ENCODE peak calls at places on chromosome 13, in four cellular contexts. S is neural progenitor cell, D is uterus, T is fibroblast of mammary gland. C is an unnamed sample.

GRCh38 chr13:30341815-30342570 is 34.6 kb upstream of the KATNAL1 start:
- DNase-seq in S (no peak), T (peak; percentile 95), D (peak; percentile 90), C (peak; percentile 85)

GRCh38 chr13:73533111-73533510 is 474.3 kb downstream of the KLF5 start:
- DNase-seq in D (no peak), S (no peak), T (no peak), C (no peak)

GRCh38 chr13:104256701-104257100 is 1190.5 kb upstream of the SLC10A2 start:
- DNase-seq in T (no peak), S (no peak), D (no peak), C (no peak)

GRCh38 chr13:67223024-67223423 is 7.1 kb downstream of the PCDH9 start:
- DNase-seq in S (no peak), T (peak; percentile 69), D (no peak), C (no peak)

GRCh38 chr13:101514695-101515275 is 62.3 kb downstream of the ITGBL1 start:
- DNase-seq in T (peak; percentile 80), S (peak; percentile 62), D (no peak), C (no peak)

GRCh38 chr13:74061939-74062595 is 72.1 kb downstream of the KLF12 start:
- DNase-seq in S (no peak), T (peak; percentile 63), D (peak; percentile 20), C (no peak)

GRCh38 chr13:49436890-49437289 is 7.0 kb downstream of the CAB39L start:
- DNase-seq in S (no peak), D (peak; percentile 48), T (peak; percentile 79), C (no peak)

GRCh38 chr13:113881614-113882265 is 17.9 kb upstream of the GAS6 start:
- DNase-seq in T (no peak), D (no peak), S (no peak), C (no peak)

GRCh38 chr13:47397739-47398138 is 500.9 kb upstream of the HTR2A start:
- DNase-seq in D (no peak), T (peak; percentile 63), S (no peak), C (no peak)

GRCh38 chr13:57123660-57124059 is 17.1 kb upstream of the PRR20A start:
- DNase-seq in T (no peak), S (no peak), D (no peak), C (no peak)

GRCh38 chr13:77781804-77782203 is 84.3 kb downstream of the SLAIN1 start:
- DNase-seq in T (no peak), S (no peak), D (no peak), C (no peak)

GRCh38 chr13:23701646-23702045 is 131.4 kb downstream of the TNFRSF19 start:
- DNase-seq in S (no peak), D (peak; percentile 90), T (peak; percentile 99), C (peak; percentile 90)

GRCh38 chr13:73681779-73682178 is 452.4 kb downstream of the KLF12 start:
- DNase-seq in T (no peak), S (no peak), D (no peak), C (no peak)

GRCh38 chr13:79060216-79060615 is 345.8 kb downstream of the RBM26 start:
- DNase-seq in D (no peak), T (no peak), S (no peak), C (no peak)

GRCh38 chr13:60001892-60002291 is 161.8 kb downstream of the DIAPH3 start:
- DNase-seq in D (no peak), T (peak; percentile 26), S (no peak), C (no peak)

GRCh38 chr13:51614350-51614786 is 30.1 kb downstream of the WDFY2 start:
- DNase-seq in T (peak; percentile 35), S (no peak), D (no peak), C (no peak)

GRCh38 chr13:30698488-30699005 is 36.8 kb upstream of the ALOX5AP start:
- DNase-seq in T (no peak), D (no peak), S (no peak), C (peak; percentile 52)

GRCh38 chr13:73983109-73983508 is 151.1 kb downstream of the KLF12 start:
- DNase-seq in T (no peak), D (no peak), S (no peak), C (no peak)

GRCh38 chr13:46354143-46355087 is 32.6 kb downstream of the RUBCNL start:
- DNase-seq in D (no peak), T (peak; percentile 97), S (no peak), C (no peak)

GRCh38 chr13:103539265-103539664 is 473.0 kb upstream of the SLC10A2 start:
- DNase-seq in D (no peak), T (no peak), S (peak; percentile 78), C (no peak)

GRCh38 chr13:71316964-71317363 is 550.0 kb downstream of the DACH1 start:
- DNase-seq in S (no peak), T (no peak), D (no peak), C (no peak)

DNA sequence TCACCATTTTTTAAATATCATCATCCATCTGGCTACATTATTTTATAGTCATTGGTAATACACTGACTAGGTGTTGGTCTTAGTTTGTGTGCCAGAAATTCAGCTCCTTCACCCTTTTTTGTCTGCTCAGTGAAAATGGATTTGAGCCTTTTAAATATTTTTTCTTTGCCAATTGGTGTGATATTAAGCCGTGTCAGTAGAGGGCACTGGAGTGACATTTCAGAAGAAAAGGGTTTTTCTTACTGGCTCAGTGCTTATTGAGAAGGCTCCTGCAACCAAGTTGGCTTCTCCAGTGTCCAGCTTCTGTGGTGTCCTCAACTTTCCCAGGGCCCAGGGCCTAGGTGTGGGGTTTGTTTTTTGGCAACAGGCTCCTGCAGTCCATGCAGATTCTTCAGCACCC is 546.6 kb downstream of the DACH1 start:
- DNase-seq in D (no peak), T (peak; percentile 4), S (peak; percentile 34), C (no peak)
- TF ChIP-seq CTCF in D (no peak), T (peak; percentile 14), S (peak; percentile 58), C (no peak)

GRCh38 chr13:34357435-34358232 is 539.7 kb downstream of the RFC3 start:
- DNase-seq in D (no peak), S (peak; percentile 3), T (peak; percentile 73), C (no peak)
- TF ChIP-seq CTCF in D (no peak), S (no peak), T (no peak), C (no peak)

DNA sequence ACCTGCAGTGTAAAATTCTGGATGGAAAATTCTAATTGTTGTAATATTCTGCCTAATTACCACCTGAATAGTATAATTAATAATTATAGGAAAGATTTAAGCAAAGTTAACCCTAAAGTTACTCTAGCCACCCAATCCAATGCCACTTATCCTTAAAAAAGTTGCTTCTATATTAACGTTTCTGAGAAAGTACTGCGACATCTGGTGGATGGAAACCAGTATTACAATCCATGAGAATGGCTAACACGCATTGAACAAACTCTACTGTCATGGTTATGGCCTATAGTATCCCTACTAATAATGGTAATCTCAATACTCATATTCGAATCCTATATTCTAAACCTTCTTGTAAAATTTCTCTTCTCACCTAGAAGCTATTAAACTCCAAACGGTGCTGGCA is 1551.8 kb downstream of the SLITRK1 start:
- DNase-seq in S (no peak), D (no peak), T (peak; percentile 21), C (no peak)
- TF ChIP-seq CTCF in S (peak; percentile 61), D (no peak), T (peak; percentile 52), C (no peak)

GRCh38 chr13:19153782-19154450 is 27.7 kb downstream of the TUBA3C start:
- DNase-seq in T (no peak), D (no peak), S (no peak), C (no peak)
- TF ChIP-seq CTCF in T (no peak), D (no peak), S (no peak), C (no peak)

GRCh38 chr13:36346222-36347083 is at the start of gene SPART:
- DNase-seq in D (peak; percentile 96), T (peak; percentile 90), S (peak; percentile 91), C (peak; percentile 94)
- TF ChIP-seq CTCF in D (peak; percentile 97), T (peak; percentile 90), S (peak; percentile 95), C (peak; percentile 84)

DNA sequence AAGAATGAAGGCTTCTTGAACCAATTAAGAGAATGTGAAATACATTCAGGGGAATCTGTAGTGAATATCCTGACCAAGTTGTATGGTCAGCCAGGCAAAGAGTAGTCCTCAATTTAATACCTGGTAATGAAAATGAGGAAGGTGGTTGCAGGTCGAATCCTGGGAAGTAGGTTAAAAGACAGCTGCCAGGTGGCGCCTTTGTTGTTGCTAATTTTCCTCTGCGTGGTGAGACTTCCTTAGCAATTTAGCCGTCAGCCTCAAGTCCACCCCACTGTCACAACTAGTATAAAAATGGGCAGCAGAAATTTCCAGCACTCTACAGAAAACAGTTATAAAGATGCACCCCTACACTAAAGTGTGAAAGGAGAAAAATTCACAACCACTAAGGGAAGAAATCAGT is 235.7 kb downstream of the NHLRC3 start:
- DNase-seq in T (no peak), D (no peak), S (peak; percentile 28), C (no peak)
- TF ChIP-seq CTCF in T (no peak), D (no peak), S (peak; percentile 39), C (no peak)

DNA sequence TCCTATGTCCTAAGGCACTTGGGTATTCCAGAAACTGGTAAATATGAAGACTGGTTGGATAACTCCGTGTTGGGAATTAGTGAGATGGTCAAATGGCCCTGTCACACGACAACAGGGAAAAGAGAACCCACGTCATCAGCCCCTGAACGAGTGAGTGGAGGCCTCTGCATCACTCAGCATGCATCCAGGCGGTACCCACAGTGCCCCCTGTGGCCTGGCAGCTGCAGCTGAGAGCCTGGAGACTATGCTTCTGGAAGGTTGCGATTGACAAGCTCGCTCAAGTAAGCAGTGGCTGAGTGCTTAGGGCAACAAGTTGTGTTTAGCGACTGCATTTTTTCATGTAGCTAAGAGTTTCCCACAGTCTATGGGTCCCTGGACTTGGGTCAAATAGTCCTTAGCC is 55.9 kb downstream of the COL4A2 start:
- DNase-seq in S (peak; percentile 29), T (no peak), D (peak; percentile 44), C (peak; percentile 80)
- TF ChIP-seq CTCF in S (peak; percentile 46), T (no peak), D (no peak), C (no peak)

DNA sequence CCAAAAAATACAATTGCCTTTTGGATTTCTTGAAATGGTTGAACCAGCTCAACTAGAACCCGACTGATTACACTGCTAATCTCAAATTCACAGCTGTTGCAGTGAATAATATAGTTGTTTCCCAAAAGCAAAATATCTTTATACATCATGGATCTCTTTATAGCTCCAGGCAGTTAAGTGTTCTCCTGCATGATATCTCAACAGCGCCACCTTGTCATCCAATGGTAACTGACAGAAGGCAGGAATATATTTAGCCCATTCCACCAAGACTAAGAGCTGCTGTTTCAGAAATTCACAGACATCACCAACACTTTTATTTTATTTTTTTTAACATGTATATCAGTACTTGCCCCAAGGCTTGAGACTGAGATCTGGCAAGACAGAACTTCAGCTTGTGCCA is 1141.0 kb upstream of the PRR20A start:
- DNase-seq in T (no peak), S (peak; percentile 46), D (no peak), C (no peak)
- TF ChIP-seq CTCF in T (no peak), S (peak; percentile 56), D (no peak), C (no peak)

GRCh38 chr13:106453101-106453500 is 82.4 kb downstream of the EFNB2 start:
- DNase-seq in S (no peak), D (no peak), T (no peak), C (no peak)
- TF ChIP-seq CTCF in S (no peak), D (no peak), T (no peak), C (no peak)

C was measured in coronary artery.